ENCODE peak calls at places on chromosomes 12 and 14, in eight cellular contexts. B is heart left ventricle, V is testis, R is breast epithelium, K is IMR-90, P is A549, Y is suprapubic skin, J is uterus. W is an unnamed sample.
A peak's percentile ranks its signal among the peaks of the same experiment; 100 is the strongest.

GRCh38 chr12:24364921-24365320 is 415.5 kb upstream of the SOX5 start:
- DNase-seq in B (no peak), V (no peak), R (no peak), K (no peak), P (no peak), Y (no peak), J (no peak), W (no peak)

GRCh38 chr14:76923422-76924362 is 97.5 kb downstream of the LRRC74A start:
- DNase-seq in B (no peak), V (peak; percentile 76), R (no peak), K (no peak), P (no peak), Y (no peak), J (no peak), W (no peak)

GRCh38 chr14:68688872-68689371 is 103.9 kb downstream of the ZFP36L1 start:
- DNase-seq in B (no peak), V (peak; percentile 43), R (no peak), K (peak; percentile 76), P (no peak), Y (peak; percentile 41), J (peak; percentile 47), W (no peak)

GRCh38 chr14:63045234-63045611 is at the start of gene KCNH5:
- DNase-seq in B (peak; percentile 22), V (peak; percentile 64), R (no peak), K (peak; percentile 46), P (peak; percentile 33), Y (no peak), J (peak; percentile 18), W (no peak)

GRCh38 chr14:76576047-76576741 is 185.1 kb upstream of the VASH1 start:
- DNase-seq in B (peak; percentile 24), V (no peak), R (no peak), K (peak; percentile 1), P (no peak), Y (no peak), J (no peak), W (no peak)

GRCh38 chr12:3980504-3981272 is 107.5 kb upstream of the PARP11 start:
- DNase-seq in B (no peak), V (no peak), R (no peak), K (no peak), P (no peak), Y (peak; percentile 40), J (no peak), W (no peak)

GRCh38 chr12:67085699-67086098 is 183.5 kb upstream of the CAND1 start:
- DNase-seq in B (no peak), V (no peak), R (no peak), K (no peak), P (no peak), Y (no peak), J (no peak), W (no peak)

GRCh38 chr12:1593232-1594044 is 943 bp downstream of the FBXL14 start:
- DNase-seq in B (peak; percentile 51), V (peak; percentile 59), R (no peak), K (no peak), P (no peak), Y (no peak), J (peak; percentile 44), W (peak; percentile 32)

GRCh38 chr12:56601503-56601902 is 28.6 kb downstream of the BAZ2A start:
- DNase-seq in B (peak; percentile 23), V (no peak), R (no peak), K (no peak), P (peak; percentile 29), Y (no peak), J (no peak), W (no peak)

GRCh38 chr12:1355396-1355795 is 239.0 kb downstream of the FBXL14 start:
- DNase-seq in B (no peak), V (no peak), R (no peak), K (peak; percentile 15), P (no peak), Y (no peak), J (no peak), W (no peak)

GRCh38 chr12:71755146-71755892 is 656 bp downstream of the RAB21 start:
- DNase-seq in B (peak; percentile 21), V (peak; percentile 54), R (no peak), K (peak; percentile 73), P (peak; percentile 36), Y (no peak), J (peak; percentile 30), W (peak; percentile 46)
- TF ChIP-seq POLR2A in B (no peak), V (no peak), R (no peak), K (peak; percentile 41), P (no peak), Y (no peak), J (no peak), W (no peak)

GRCh38 chr14:89340782-89341181 is 76.3 kb downstream of the FOXN3 start:
- DNase-seq in B (no peak), V (no peak), R (no peak), K (no peak), P (no peak), Y (no peak), J (no peak), W (no peak)

GRCh38 chr14:89339579-89339978 is 77.5 kb downstream of the FOXN3 start:
- DNase-seq in B (no peak), V (no peak), R (no peak), K (no peak), P (no peak), Y (no peak), J (no peak), W (no peak)

GRCh38 chr14:89342049-89342448 is 75.0 kb downstream of the FOXN3 start:
- DNase-seq in B (no peak), V (no peak), R (no peak), K (no peak), P (no peak), Y (no peak), J (no peak), W (no peak)

GRCh38 chr14:89339158-89339557 is 77.9 kb downstream of the FOXN3 start:
- DNase-seq in B (no peak), V (no peak), R (no peak), K (no peak), P (no peak), Y (no peak), J (no peak), W (no peak)

GRCh38 chr14:89340200-89340667 is 76.8 kb downstream of the FOXN3 start:
- DNase-seq in B (no peak), V (no peak), R (no peak), K (peak; percentile 75), P (no peak), Y (no peak), J (no peak), W (no peak)
- H3K4me3 ChIP-seq in B (no peak overlapping the region), V (no peak overlapping the region), R (no peak overlapping the region), K (no peak overlapping the region), P (no peak overlapping the region), Y (no peak overlapping the region), J (no peak overlapping the region), W (no peak overlapping the region)

GRCh38 chr12:89346741-89347324 is 5.5 kb downstream of the DUSP6 start:
- DNase-seq in B (peak; percentile 64), V (no peak), R (no peak), K (peak; percentile 77), P (no peak), Y (no peak), J (peak; percentile 23), W (peak; percentile 14)
- TF ChIP-seq POLR2A in B (no peak), V (no peak), R (no peak), K (peak; percentile 55), P (no peak), Y (no peak), J (no peak), W (no peak)

DNA sequence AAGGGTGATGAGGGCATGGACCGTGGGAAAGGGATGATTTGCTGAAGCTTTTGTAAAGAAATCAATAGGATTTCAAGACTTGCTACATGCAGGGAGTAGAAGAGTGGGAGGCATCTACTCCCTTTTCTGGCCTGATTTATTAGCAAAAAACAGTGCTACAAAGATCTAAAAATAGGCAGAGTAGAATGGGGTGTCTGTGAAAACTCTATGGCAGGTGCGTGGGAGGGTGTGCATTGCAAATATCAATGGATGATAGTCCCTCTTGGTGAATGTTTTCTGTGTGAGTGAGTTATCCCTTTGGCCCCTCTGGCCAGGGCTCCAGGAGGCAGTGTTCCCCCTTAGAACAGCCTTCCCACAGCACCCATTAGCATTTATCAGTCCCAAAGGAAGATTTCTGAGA is 139.0 kb downstream of the SMOC1 start:
- DNase-seq in B (no peak), V (peak; percentile 95), R (no peak), K (peak; percentile 41), P (no peak), Y (no peak), J (peak; percentile 67), W (no peak)
- H3K4me3 ChIP-seq in B (no peak overlapping the region), V (no peak overlapping the region), R (no peak overlapping the region), K (no peak overlapping the region), P (no peak overlapping the region), Y (no peak overlapping the region), J (peak overlapping the region; percentile 17), W (no peak overlapping the region)

GRCh38 chr14:53152909-53153701 is at the start of gene DDHD1:
- DNase-seq in B (peak; percentile 85), V (peak; percentile 81), R (peak; percentile 54), K (peak; percentile 65), P (peak; percentile 81), Y (peak; percentile 85), J (peak; percentile 78), W (peak; percentile 51)
- TF ChIP-seq POLR2A in B (peak; percentile 64), V (no peak), R (no peak), K (peak; percentile 22), P (peak; percentile 94), Y (no peak), J (peak; percentile 65), W (peak; percentile 67)

W was measured in gastrocnemius medialis.